ENCODE peak calls at places on chromosomes 2 and 18, in ten cellular contexts. U is CD8-positive, alpha-beta memory T cell; D is mesendoderm; Z is sigmoid colon; H is brain microvascular endothelial cell; E is RWPE1; P is tibial artery; M is left ventricle myocardium inferior; T is neuronal stem cell; O is tibial nerve. C is an unnamed sample.

GRCh38 chr18:76564117-76564516 is 69.1 kb upstream of the ZNF516 start:
- DNase-seq in H (peak), E (peak), O (no peak), M (no peak), T (no peak), Z (no peak), U (no peak), D (no peak), P (no peak), C (no peak)

GRCh38 chr2:178105566-178105965 is 6.7 kb upstream of the RBM45 start:
- DNase-seq in E (no peak), T (no peak), D (no peak), U (no peak), P (no peak), O (no peak), H (no peak), Z (no peak), M (no peak), C (no peak)

GRCh38 chr18:48073231-48073930 is 142.9 kb upstream of the SMAD2 start:
- DNase-seq in H (no peak), T (no peak), O (no peak), D (no peak), Z (no peak), U (no peak), E (peak), M (no peak), P (no peak), C (no peak)

GRCh38 chr2:12759248-12759647 is 42.5 kb downstream of the TRIB2 start:
- DNase-seq in E (peak), T (no peak), U (no peak), H (peak), D (no peak), O (no peak), M (no peak), P (no peak), Z (peak), C (no peak)

GRCh38 chr2:101398026-101398830 is 10.9 kb upstream of the CREG2 start:
- DNase-seq in Z (no peak), O (no peak), P (no peak), E (no peak), M (no peak), D (no peak), H (peak), U (no peak), T (no peak), C (no peak)

GRCh38 chr2:25380586-25381360 is 39.0 kb upstream of the DNMT3A start:
- DNase-seq in M (no peak), H (no peak), Z (no peak), D (no peak), O (no peak), P (no peak), T (no peak), U (no peak), E (no peak), C (no peak)

GRCh38 chr2:61718965-61719364 is 134.9 kb downstream of the FAM161A start:
- DNase-seq in P (no peak), Z (no peak), T (no peak), U (no peak), H (no peak), E (no peak), O (no peak), D (no peak), M (peak), C (no peak)

GRCh38 chr2:239819974-239820555 is 205.1 kb downstream of the NDUFA10 start:
- DNase-seq in O (no peak), U (no peak), E (no peak), P (no peak), T (no peak), Z (peak), M (peak), H (peak), D (no peak), C (no peak)

GRCh38 chr2:235518317-235519090 is 24.7 kb downstream of the AGAP1 start:
- DNase-seq in U (no peak), E (peak), H (no peak), T (no peak), P (no peak), M (no peak), Z (no peak), D (no peak), O (no peak), C (no peak)

GRCh38 chr18:51361130-51361860 is 163.8 kb upstream of the MEX3C start:
- DNase-seq in Z (no peak), U (no peak), E (no peak), O (no peak), D (no peak), H (peak), M (no peak), P (no peak), T (no peak), C (no peak)

GRCh38 chr2:174328309-174329156 is 6.2 kb upstream of the SP9 start:
- DNase-seq in E (no peak), H (no peak), T (peak), D (peak), M (no peak), O (no peak), Z (no peak), U (no peak), P (no peak), C (no peak)

GRCh38 chr2:1826188-1826905 is 82.0 kb upstream of the PXDN start:
- DNase-seq in H (no peak), U (no peak), P (no peak), E (no peak), Z (no peak), O (peak), M (no peak), T (no peak), D (no peak), C (no peak)

GRCh38 chr2:205403244-205403845 is 279.0 kb upstream of the NRP2 start:
- DNase-seq in E (no peak), O (no peak), U (no peak), T (no peak), H (peak), M (no peak), P (no peak), D (no peak), Z (no peak), C (no peak)

GRCh38 chr2:180125245-180125962 is 118.3 kb upstream of the CWC22 start:
- DNase-seq in D (peak), T (peak), O (peak), Z (peak), P (peak), M (peak), H (peak), E (peak), U (peak), C (no peak)

DNA sequence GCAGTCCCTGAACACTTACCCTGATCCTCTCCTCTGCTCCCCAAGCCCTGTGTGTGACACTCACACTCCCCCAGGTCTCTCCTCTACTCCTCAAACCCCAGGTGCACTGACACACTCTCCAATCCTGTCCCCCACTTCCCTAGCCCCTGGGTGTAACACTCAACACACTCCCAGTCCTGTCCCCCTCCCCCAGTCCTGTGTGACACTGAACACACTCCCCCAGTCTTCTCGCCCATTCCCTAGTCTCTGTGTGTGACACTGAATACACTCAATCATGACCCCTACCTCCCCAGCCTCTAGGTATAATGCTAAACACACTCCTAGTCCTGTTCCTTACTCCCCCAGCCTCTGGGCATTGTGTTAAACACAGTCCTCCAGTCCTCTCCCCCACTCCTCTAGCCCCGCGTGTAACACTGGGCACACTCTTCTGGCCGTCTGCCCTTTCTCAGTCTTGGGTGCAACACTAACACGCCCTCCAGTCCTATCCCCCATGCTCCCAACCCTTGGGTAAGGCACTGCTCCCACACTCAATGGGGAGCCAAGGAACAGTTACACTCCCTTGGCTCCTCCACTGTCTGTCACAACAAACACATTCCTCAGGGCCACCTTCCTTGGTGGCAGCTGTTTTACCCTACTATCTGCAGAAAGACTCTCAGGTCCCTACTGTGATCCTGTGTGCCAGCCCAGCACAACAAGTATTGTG is 82.5 kb upstream of the PKDCC start:
- DNase-seq in H (no peak), T (no peak), P (peak), Z (no peak), D (peak), O (no peak), U (no peak), E (no peak), M (no peak), C (no peak)
- H3K27ac ChIP-seq in H (peak), T (no peak), P (peak), Z (peak), D (no peak), O (peak), U (no peak), E (no peak), M (peak), C (peak)

DNA sequence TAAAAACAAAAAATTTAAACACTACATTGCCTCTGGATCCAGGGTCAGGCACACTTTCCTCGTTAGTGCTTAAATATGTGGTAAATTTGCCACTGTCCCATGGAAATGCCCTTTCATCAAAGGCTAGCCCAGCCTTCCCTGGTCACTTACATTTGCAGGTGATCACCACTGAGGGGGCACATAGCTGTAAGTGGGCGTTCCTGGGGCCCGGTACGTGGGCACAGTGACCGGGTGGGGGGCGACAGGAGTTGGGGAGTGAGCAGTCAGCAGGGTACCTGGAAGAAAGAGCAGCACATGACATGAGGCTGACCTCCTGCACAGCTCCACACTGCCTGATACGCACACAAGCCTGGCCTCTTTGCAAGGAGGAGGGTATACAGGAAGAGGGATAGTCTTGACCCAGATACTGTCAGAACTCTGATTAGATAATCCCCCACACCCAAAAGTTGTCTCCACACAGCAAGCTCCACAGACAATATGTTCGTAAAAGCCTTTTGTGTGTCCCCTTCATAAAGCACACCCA is 40.5 kb downstream of the FAM168B start:
- DNase-seq in O (no peak), Z (no peak), H (no peak), T (no peak), D (no peak), M (no peak), U (no peak), P (no peak), E (no peak), C (no peak)
- H3K27ac ChIP-seq in O (no peak), Z (no peak), H (no peak), T (no peak), D (no peak), M (no peak), U (no peak), P (no peak), E (no peak), C (no peak)

GRCh38 chr2:203678971-203679370 is 27.5 kb upstream of the CD28 start:
- DNase-seq in Z (no peak), U (no peak), O (no peak), E (peak), T (no peak), M (no peak), D (no peak), H (no peak), P (no peak), C (no peak)
- H3K27ac ChIP-seq in Z (no peak), U (no peak), O (no peak), E (no peak), T (no peak), M (no peak), D (no peak), H (no peak), P (no peak), C (no peak)

DNA sequence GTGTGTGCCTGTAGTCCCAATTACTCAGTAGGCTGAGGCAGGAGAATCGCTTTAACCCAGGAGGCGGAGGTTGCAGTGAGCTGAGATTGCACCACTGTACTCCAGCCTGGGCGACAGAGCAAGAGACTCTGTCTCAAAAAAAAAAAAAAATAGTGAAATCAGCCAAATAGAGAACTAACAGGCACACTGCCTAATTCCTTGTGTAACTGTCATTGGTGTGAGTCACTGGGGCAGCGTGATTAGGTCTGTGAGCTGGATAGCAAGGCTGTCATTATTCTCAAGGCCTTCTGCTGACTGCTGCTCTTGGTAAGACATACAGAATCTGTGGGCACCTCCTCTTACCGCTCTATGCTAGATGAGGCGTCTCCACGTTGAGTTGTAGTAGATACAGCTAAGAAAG is 270.3 kb downstream of the NEDD4L start:
- DNase-seq in Z (peak), H (peak), T (no peak), P (peak), U (no peak), O (peak), D (peak), M (no peak), E (peak), C (peak)
- H3K27ac ChIP-seq in Z (peak), H (peak), T (no peak), P (no peak), U (no peak), O (no peak), D (no peak), M (peak), E (peak), C (no peak)

GRCh38 chr2:189348369-189348768 is 92.9 kb upstream of the WDR75 start:
- DNase-seq in U (no peak), P (no peak), T (no peak), D (no peak), Z (no peak), H (no peak), E (no peak), M (no peak), O (no peak), C (no peak)
- H3K27ac ChIP-seq in U (no peak), P (peak), T (no peak), D (no peak), Z (peak), H (peak), E (no peak), M (peak), O (no peak), C (peak)

GRCh38 chr2:236688563-236689392 is 119.2 kb downstream of the ACKR3 start:
- DNase-seq in M (no peak), T (no peak), H (no peak), E (no peak), D (no peak), U (no peak), O (no peak), Z (no peak), P (no peak), C (no peak)

GRCh38 chr2:236691799-236692167 is 122.2 kb downstream of the ACKR3 start:
- DNase-seq in Z (no peak), U (no peak), T (no peak), H (no peak), O (no peak), D (peak), P (peak), M (no peak), E (peak), C (no peak)

GRCh38 chr2:236690726-236691125 is 121.1 kb downstream of the ACKR3 start:
- DNase-seq in D (no peak), E (no peak), T (no peak), P (no peak), U (no peak), Z (no peak), H (no peak), O (no peak), M (no peak), C (no peak)

GRCh38 chr2:236689393-236689700 is 119.7 kb downstream of the ACKR3 start:
- DNase-seq in Z (no peak), O (no peak), P (no peak), M (no peak), H (no peak), U (no peak), T (no peak), D (no peak), E (no peak), C (no peak)

GRCh38 chr2:236689981-236690380 is 120.4 kb downstream of the ACKR3 start:
- DNase-seq in Z (no peak), H (no peak), P (no peak), D (no peak), U (no peak), T (no peak), O (no peak), M (no peak), E (peak), C (no peak)
- H3K27ac ChIP-seq in Z (no peak), H (no peak), P (no peak), D (no peak), U (no peak), T (no peak), O (no peak), M (no peak), E (peak), C (no peak)

DNA sequence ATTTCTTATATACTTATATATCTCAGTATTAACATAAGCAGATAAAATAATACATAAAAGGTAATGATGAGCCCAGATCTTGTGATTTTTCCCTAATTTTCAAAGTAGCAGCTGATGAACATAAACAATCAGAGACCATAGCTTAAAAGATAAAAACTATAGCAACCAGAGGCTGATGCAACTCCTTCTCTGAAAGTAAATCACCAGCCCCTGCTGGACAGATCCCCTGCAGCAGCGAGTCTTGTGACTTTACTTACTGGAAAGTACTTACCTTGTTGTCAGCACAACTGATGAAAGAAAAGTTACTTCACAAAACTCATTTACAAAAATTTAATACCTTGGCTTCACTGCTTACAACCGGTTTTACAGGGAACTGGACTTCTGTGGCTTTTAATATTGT is 67.3 kb downstream of the GORASP2 start:
- DNase-seq in U (no peak), E (no peak), P (no peak), M (no peak), H (no peak), T (no peak), D (no peak), Z (no peak), O (no peak), C (no peak)
- H3K27ac ChIP-seq in U (no peak), E (no peak), P (no peak), M (no peak), H (no peak), T (no peak), D (no peak), Z (no peak), O (no peak), C (no peak)